ENCODE peak calls at places on chromosomes 6 and 20, in seven cellular contexts. P is transverse colon, C is A549, I is tibial nerve, V is K562, F is ovary, Y is suprapubic skin. R is an unnamed sample.

GRCh38 chr6:87697581-87698552 is 4.2 kb downstream of the AKIRIN2 start:
- DNase-seq in C (no peak), I (no peak), P (no peak), V (peak; percentile 14), F (no peak), Y (no peak), R (no peak)

GRCh38 chr6:12479885-12480284 is 189.7 kb downstream of the EDN1 start:
- DNase-seq in Y (no peak), I (no peak), P (no peak), C (no peak), F (no peak), V (no peak), R (no peak)

GRCh38 chr6:93418448-93419303 is 683 bp downstream of the EPHA7 start:
- DNase-seq in Y (no peak), C (peak; percentile 4), I (no peak), F (peak; percentile 47), P (peak; percentile 18), V (no peak), R (no peak)

GRCh38 chr6:115838763-115839401 is 221.8 kb downstream of the FRK start:
- DNase-seq in C (peak; percentile 48), I (no peak), Y (no peak), P (peak; percentile 14), V (peak; percentile 40), F (no peak), R (peak; percentile 29)

GRCh38 chr6:148513145-148514071 is 170.8 kb downstream of the SASH1 start:
- DNase-seq in F (no peak), C (no peak), Y (no peak), I (no peak), V (no peak), P (no peak), R (no peak)

GRCh38 chr20:63733579-63734081 is 2.8 kb upstream of the LIME1 start:
- DNase-seq in I (no peak), Y (no peak), F (no peak), P (no peak), C (no peak), V (no peak), R (no peak)

GRCh38 chr20:38604873-38605303 is 3.3 kb downstream of the ARHGAP40 start:
- DNase-seq in V (no peak), C (peak; percentile 94), Y (no peak), P (no peak), F (no peak), I (no peak), R (peak; percentile 27)

GRCh38 chr6:93992976-93993375 is 573.6 kb upstream of the EPHA7 start:
- DNase-seq in F (no peak), P (no peak), I (no peak), C (no peak), V (no peak), Y (no peak), R (no peak)

GRCh38 chr6:157370755-157371154 is 10.2 kb upstream of the ZDHHC14 start:
- DNase-seq in F (no peak), Y (no peak), I (no peak), P (no peak), V (no peak), C (no peak), R (no peak)

GRCh38 chr6:148322704-148323103 is 19.9 kb upstream of the SASH1 start:
- DNase-seq in P (no peak), I (no peak), V (no peak), Y (no peak), F (no peak), C (no peak), R (no peak)

GRCh38 chr20:62940875-62941274 is 2.9 kb downstream of the GID8 start:
- DNase-seq in P (no peak), V (no peak), C (no peak), I (no peak), Y (no peak), F (no peak), R (no peak)

GRCh38 chr6:128443553-128443952 is 76.8 kb downstream of the PTPRK start:
- DNase-seq in Y (no peak), P (no peak), I (no peak), F (no peak), V (no peak), C (peak; percentile 4), R (peak; percentile 39)

GRCh38 chr20:35942243-35942642 is 12.1 kb downstream of the SCAND1 start:
- DNase-seq in F (no peak), P (no peak), I (no peak), Y (no peak), V (no peak), C (no peak), R (no peak)

GRCh38 chr20:51695574-51696303 is 72.5 kb downstream of the ATP9A start:
- DNase-seq in C (peak; percentile 46), V (no peak), F (no peak), P (no peak), Y (no peak), I (no peak), R (peak; percentile 31)

GRCh38 chr6:70574643-70575042 is 7.9 kb downstream of the SDHAF4 start:
- DNase-seq in F (no peak), Y (no peak), V (no peak), I (no peak), P (no peak), C (no peak), R (no peak)

GRCh38 chr20:32920066-32920465 is 61.3 kb downstream of the EFCAB8 start:
- DNase-seq in P (no peak), I (no peak), C (no peak), Y (peak; percentile 38), V (no peak), F (no peak), R (peak; percentile 21)

GRCh38 chr6:112037783-112038216 is 16.1 kb upstream of the CCN6 start:
- DNase-seq in F (no peak), Y (peak; percentile 88), C (peak; percentile 30), V (no peak), P (peak; percentile 40), I (peak; percentile 80), R (peak; percentile 28)

GRCh38 chr6:19734061-19734460 is 103.1 kb upstream of the ID4 start:
- DNase-seq in V (no peak), P (no peak), C (no peak), F (no peak), Y (no peak), I (no peak), R (no peak)

GRCh38 chr20:46670228-46670584 is 18.9 kb upstream of the SLC13A3 start:
- DNase-seq in V (no peak), F (no peak), Y (no peak), P (no peak), I (no peak), C (no peak), R (no peak)

GRCh38 chr20:46672543-46673148 is 16.6 kb downstream of the TP53RK start:
- DNase-seq in Y (no peak), I (no peak), C (no peak), V (no peak), P (no peak), F (no peak), R (no peak)

GRCh38 chr20:46671866-46672542 is 17.2 kb downstream of the TP53RK start:
- DNase-seq in V (no peak), I (no peak), F (no peak), P (no peak), Y (no peak), C (no peak), R (no peak)

GRCh38 chr20:46673394-46674252 is 15.6 kb downstream of the TP53RK start:
- DNase-seq in V (no peak), C (no peak), P (no peak), Y (no peak), I (no peak), F (no peak), R (no peak)

GRCh38 chr20:46670585-46671584 is 18.4 kb downstream of the TP53RK start:
- DNase-seq in Y (no peak), I (no peak), F (no peak), P (no peak), C (no peak), V (no peak), R (no peak)
- TF ChIP-seq EP300 in Y (no peak), I (no peak), F (no peak), P (no peak), C (no peak), V (no peak), R (no peak)

GRCh38 chr6:119536666-119537065 is 187.1 kb upstream of the MAN1A1 start:
- DNase-seq in Y (no peak), V (no peak), P (no peak), F (no peak), I (no peak), C (no peak), R (no peak)

GRCh38 chr6:119535332-119535731 is 185.8 kb upstream of the MAN1A1 start:
- DNase-seq in I (no peak), Y (no peak), F (no peak), V (peak; percentile 62), P (no peak), C (no peak), R (no peak)

GRCh38 chr6:119539066-119539746 is 189.6 kb upstream of the MAN1A1 start:
- DNase-seq in C (no peak), P (no peak), Y (no peak), I (no peak), F (no peak), V (no peak), R (no peak)

GRCh38 chr6:119533603-119534279 is 184.2 kb upstream of the MAN1A1 start:
- DNase-seq in I (no peak), F (no peak), V (no peak), C (no peak), Y (no peak), P (no peak), R (no peak)
- H3K4me3 ChIP-seq in I (no peak overlapping the region), F (no peak overlapping the region), V (no peak overlapping the region), C (no peak overlapping the region), Y (no peak overlapping the region), P (no peak overlapping the region), R (no peak overlapping the region)

GRCh38 chr6:7312616-7313504 is at the start of gene SSR1:
- DNase-seq in C (peak; percentile 93), F (peak; percentile 97), V (peak; percentile 99), Y (peak; percentile 98), I (peak; percentile 95), P (peak; percentile 98), R (peak; percentile 98)
- H3K4me1 ChIP-seq in C (peaks cover 17% of the 10 kb centered on the region), F (peaks cover 7% of the 10 kb centered on the region), V (peaks cover 19% of the 10 kb centered on the region), Y (peaks cover 37% of the 10 kb centered on the region), I (peaks cover 13% of the 10 kb centered on the region), P (peaks cover 18% of the 10 kb centered on the region), R (peaks cover 24% of the 10 kb centered on the region)

GRCh38 chr20:57282691-57283361 is 16.4 kb upstream of the BMP7 start:
- DNase-seq in Y (no peak), C (no peak), F (no peak), V (no peak), P (no peak), I (no peak), R (no peak)

GRCh38 chr20:57287007-57287810 is 20.8 kb upstream of the BMP7 start:
- DNase-seq in F (no peak), V (no peak), I (no peak), C (no peak), Y (no peak), P (no peak), R (no peak)

GRCh38 chr20:57280221-57280620 is 13.8 kb upstream of the BMP7 start:
- DNase-seq in C (no peak), Y (no peak), P (no peak), V (no peak), F (no peak), I (no peak), R (no peak)

GRCh38 chr20:57281900-57282299 is 15.5 kb upstream of the BMP7 start:
- DNase-seq in F (no peak), C (no peak), P (no peak), I (no peak), Y (no peak), V (no peak), R (no peak)

DNA sequence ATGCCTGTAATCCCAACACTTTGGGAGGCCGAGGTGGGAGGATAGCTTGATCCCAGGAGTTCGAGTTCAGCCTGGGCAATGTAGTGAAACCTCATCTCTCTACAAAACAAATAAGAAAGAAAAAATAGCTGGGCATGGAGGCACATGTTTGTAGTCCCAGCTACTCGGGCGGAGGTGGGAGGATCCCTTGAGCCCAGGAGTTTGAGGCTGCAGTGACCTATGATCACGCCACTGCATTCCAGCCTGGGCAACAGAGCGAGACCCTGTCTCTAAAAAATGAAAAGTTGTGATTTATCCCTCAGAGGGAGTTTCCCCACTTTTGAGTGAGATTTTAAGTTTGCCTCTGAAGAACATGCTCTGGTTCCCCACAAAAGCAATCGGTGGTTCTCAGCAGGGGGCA is 17.4 kb upstream of the BMP7 start:
- DNase-seq in C (no peak), P (no peak), I (no peak), F (no peak), Y (no peak), V (no peak), R (no peak)
- TF ChIP-seq EP300 in C (no peak), P (no peak), I (no peak), F (no peak), Y (no peak), V (no peak), R (no peak)

R was measured in stomach.